ENCODE peak calls at places on chromosomes 1 and 21, in eight cellular contexts. One of them, this sample, is unnamed.

GRCh38 chr21:26070822-26071425 is 99.6 kb downstream of the APP start:
- DNase-seq in thoracic aorta: no peak
- DNase-seq in astrocyte of the spinal cord: peak; percentile 64
- DNase-seq in WTC11: no peak
- DNase-seq in GM13976: no peak
- DNase-seq in CD8-positive, alpha-beta T cell: peak; percentile 27
- DNase-seq in upper lobe of right lung: no peak
- DNase-seq in fibroblast of pulmonary artery: peak; percentile 55
- DNase-seq in this sample: peak; percentile 4

GRCh38 chr1:212284332-212284743 is 872 bp upstream of the PPP2R5A start:
- DNase-seq in upper lobe of right lung: no peak
- DNase-seq in GM13976: no peak
- DNase-seq in astrocyte of the spinal cord: peak; percentile 30
- DNase-seq in fibroblast of pulmonary artery: peak; percentile 43
- DNase-seq in WTC11: no peak
- DNase-seq in CD8-positive, alpha-beta T cell: no peak
- DNase-seq in thoracic aorta: no peak
- DNase-seq in this sample: no peak

GRCh38 chr21:26587621-26588260 is 14.7 kb upstream of the CYYR1 start:
- DNase-seq in upper lobe of right lung: no peak
- DNase-seq in GM13976: no peak
- DNase-seq in thoracic aorta: no peak
- DNase-seq in CD8-positive, alpha-beta T cell: no peak
- DNase-seq in fibroblast of pulmonary artery: peak; percentile 77
- DNase-seq in astrocyte of the spinal cord: peak; percentile 41
- DNase-seq in WTC11: no peak
- DNase-seq in this sample: no peak

GRCh38 chr1:212967767-212968166 is 17.4 kb downstream of the VASH2 start:
- DNase-seq in astrocyte of the spinal cord: peak; percentile 33
- DNase-seq in WTC11: peak; percentile 47
- DNase-seq in GM13976: no peak
- DNase-seq in thoracic aorta: no peak
- DNase-seq in CD8-positive, alpha-beta T cell: no peak
- DNase-seq in fibroblast of pulmonary artery: peak; percentile 43
- DNase-seq in upper lobe of right lung: no peak
- DNase-seq in this sample: no peak

GRCh38 chr1:33342041-33342723 is 21.3 kb upstream of the A3GALT2 start:
- DNase-seq in WTC11: peak; percentile 46
- DNase-seq in thoracic aorta: no peak
- DNase-seq in CD8-positive, alpha-beta T cell: no peak
- DNase-seq in fibroblast of pulmonary artery: peak; percentile 98
- DNase-seq in GM13976: no peak
- DNase-seq in upper lobe of right lung: no peak
- DNase-seq in astrocyte of the spinal cord: peak; percentile 98
- DNase-seq in this sample: peak; percentile 31

GRCh38 chr1:229148041-229148671 is 122.8 kb upstream of the RAB4A start:
- DNase-seq in GM13976: no peak
- DNase-seq in CD8-positive, alpha-beta T cell: no peak
- DNase-seq in thoracic aorta: no peak
- DNase-seq in upper lobe of right lung: no peak
- DNase-seq in astrocyte of the spinal cord: no peak
- DNase-seq in WTC11: peak; percentile 41
- DNase-seq in fibroblast of pulmonary artery: peak; percentile 38
- DNase-seq in this sample: no peak

GRCh38 chr1:109910123-109910962 is at the start of gene CSF1:
- DNase-seq in fibroblast of pulmonary artery: peak; percentile 95
- DNase-seq in GM13976: peak; percentile 84
- DNase-seq in WTC11: peak; percentile 55
- DNase-seq in CD8-positive, alpha-beta T cell: peak; percentile 58
- DNase-seq in upper lobe of right lung: peak; percentile 88
- DNase-seq in astrocyte of the spinal cord: peak; percentile 88
- DNase-seq in thoracic aorta: peak; percentile 55
- DNase-seq in this sample: peak; percentile 73

GRCh38 chr1:167634435-167634834 is 4.4 kb downstream of the RCSD1 start:
- DNase-seq in upper lobe of right lung: no peak
- DNase-seq in WTC11: no peak
- DNase-seq in GM13976: no peak
- DNase-seq in fibroblast of pulmonary artery: no peak
- DNase-seq in thoracic aorta: no peak
- DNase-seq in CD8-positive, alpha-beta T cell: no peak
- DNase-seq in astrocyte of the spinal cord: no peak
- DNase-seq in this sample: no peak

GRCh38 chr1:3634059-3634800 is 9.4 kb downstream of the TPRG1L start:
- DNase-seq in WTC11: peak; percentile 6
- DNase-seq in GM13976: no peak
- DNase-seq in astrocyte of the spinal cord: no peak
- DNase-seq in upper lobe of right lung: no peak
- DNase-seq in CD8-positive, alpha-beta T cell: no peak
- DNase-seq in fibroblast of pulmonary artery: no peak
- DNase-seq in thoracic aorta: no peak
- DNase-seq in this sample: no peak

GRCh38 chr1:234960722-234961467 is 167.7 kb downstream of the TOMM20 start:
- DNase-seq in thoracic aorta: no peak
- DNase-seq in upper lobe of right lung: no peak
- DNase-seq in GM13976: no peak
- DNase-seq in CD8-positive, alpha-beta T cell: no peak
- DNase-seq in fibroblast of pulmonary artery: peak; percentile 83
- DNase-seq in astrocyte of the spinal cord: peak; percentile 57
- DNase-seq in WTC11: no peak
- DNase-seq in this sample: no peak

GRCh38 chr1:228344631-228345072 is 62.0 kb downstream of the TRIM11 start:
- DNase-seq in upper lobe of right lung: no peak
- DNase-seq in GM13976: no peak
- DNase-seq in fibroblast of pulmonary artery: no peak
- DNase-seq in astrocyte of the spinal cord: no peak
- DNase-seq in CD8-positive, alpha-beta T cell: no peak
- DNase-seq in WTC11: no peak
- DNase-seq in thoracic aorta: no peak
- DNase-seq in this sample: peak; percentile 1

GRCh38 chr1:2358651-2359640 is 32.4 kb downstream of the MORN1 start:
- DNase-seq in GM13976: no peak
- DNase-seq in thoracic aorta: no peak
- DNase-seq in fibroblast of pulmonary artery: no peak
- DNase-seq in astrocyte of the spinal cord: no peak
- DNase-seq in CD8-positive, alpha-beta T cell: peak; percentile 12
- DNase-seq in upper lobe of right lung: peak; percentile 54
- DNase-seq in WTC11: no peak
- DNase-seq in this sample: no peak

GRCh38 chr1:203351037-203351625 is at the start of gene FMOD:
- DNase-seq in GM13976: no peak
- DNase-seq in CD8-positive, alpha-beta T cell: no peak
- DNase-seq in thoracic aorta: peak; percentile 13
- DNase-seq in fibroblast of pulmonary artery: peak; percentile 76
- DNase-seq in WTC11: peak; percentile 49
- DNase-seq in upper lobe of right lung: no peak
- DNase-seq in astrocyte of the spinal cord: no peak
- DNase-seq in this sample: no peak

GRCh38 chr21:41611441-41611840 is 103.5 kb upstream of the TMPRSS2 start:
- DNase-seq in thoracic aorta: no peak
- DNase-seq in upper lobe of right lung: peak; percentile 40
- DNase-seq in fibroblast of pulmonary artery: no peak
- DNase-seq in astrocyte of the spinal cord: no peak
- DNase-seq in WTC11: no peak
- DNase-seq in GM13976: no peak
- DNase-seq in CD8-positive, alpha-beta T cell: no peak
- DNase-seq in this sample: no peak

GRCh38 chr1:11204396-11205190 is 15.4 kb downstream of the ANGPTL7 start:
- DNase-seq in WTC11: no peak
- DNase-seq in thoracic aorta: no peak
- DNase-seq in upper lobe of right lung: no peak
- DNase-seq in fibroblast of pulmonary artery: no peak
- DNase-seq in astrocyte of the spinal cord: no peak
- DNase-seq in GM13976: no peak
- DNase-seq in CD8-positive, alpha-beta T cell: no peak
- DNase-seq in this sample: no peak

GRCh38 chr1:111164151-111164550 is 24.1 kb downstream of the CEPT1 start:
- DNase-seq in thoracic aorta: no peak
- DNase-seq in upper lobe of right lung: no peak
- DNase-seq in CD8-positive, alpha-beta T cell: no peak
- DNase-seq in astrocyte of the spinal cord: no peak
- DNase-seq in WTC11: no peak
- DNase-seq in GM13976: no peak
- DNase-seq in fibroblast of pulmonary artery: no peak
- DNase-seq in this sample: no peak
- TF ChIP-seq CTCF in thoracic aorta: no peak
- TF ChIP-seq CTCF in upper lobe of right lung: no peak
- TF ChIP-seq CTCF in CD8-positive, alpha-beta T cell: no peak
- TF ChIP-seq CTCF in astrocyte of the spinal cord: no peak
- TF ChIP-seq CTCF in WTC11: no peak
- TF ChIP-seq CTCF in GM13976: no peak
- TF ChIP-seq CTCF in fibroblast of pulmonary artery: no peak
- TF ChIP-seq CTCF in this sample: no peak

GRCh38 chr1:150092180-150092791 is 24.7 kb downstream of the VPS45 start:
- DNase-seq in astrocyte of the spinal cord: no peak
- DNase-seq in WTC11: no peak
- DNase-seq in upper lobe of right lung: no peak
- DNase-seq in GM13976: no peak
- DNase-seq in CD8-positive, alpha-beta T cell: no peak
- DNase-seq in thoracic aorta: no peak
- DNase-seq in fibroblast of pulmonary artery: no peak
- DNase-seq in this sample: no peak
- TF ChIP-seq CTCF in astrocyte of the spinal cord: no peak
- TF ChIP-seq CTCF in WTC11: no peak
- TF ChIP-seq CTCF in upper lobe of right lung: no peak
- TF ChIP-seq CTCF in GM13976: no peak
- TF ChIP-seq CTCF in CD8-positive, alpha-beta T cell: no peak
- TF ChIP-seq CTCF in thoracic aorta: no peak
- TF ChIP-seq CTCF in fibroblast of pulmonary artery: no peak
- TF ChIP-seq CTCF in this sample: no peak

GRCh38 chr1:31687601-31688000 is 16.2 kb downstream of the COL16A1 start:
- DNase-seq in WTC11: no peak
- DNase-seq in GM13976: no peak
- DNase-seq in CD8-positive, alpha-beta T cell: no peak
- DNase-seq in fibroblast of pulmonary artery: no peak
- DNase-seq in astrocyte of the spinal cord: no peak
- DNase-seq in thoracic aorta: no peak
- DNase-seq in upper lobe of right lung: no peak
- DNase-seq in this sample: no peak

GRCh38 chr1:31688233-31688918 is 15.4 kb downstream of the COL16A1 start:
- DNase-seq in CD8-positive, alpha-beta T cell: no peak
- DNase-seq in fibroblast of pulmonary artery: no peak
- DNase-seq in GM13976: no peak
- DNase-seq in WTC11: no peak
- DNase-seq in astrocyte of the spinal cord: no peak
- DNase-seq in thoracic aorta: no peak
- DNase-seq in upper lobe of right lung: no peak
- DNase-seq in this sample: no peak

GRCh38 chr1:31679676-31680230 is 24.1 kb downstream of the COL16A1 start:
- DNase-seq in CD8-positive, alpha-beta T cell: no peak
- DNase-seq in GM13976: no peak
- DNase-seq in upper lobe of right lung: no peak
- DNase-seq in WTC11: no peak
- DNase-seq in thoracic aorta: no peak
- DNase-seq in astrocyte of the spinal cord: no peak
- DNase-seq in fibroblast of pulmonary artery: no peak
- DNase-seq in this sample: no peak

GRCh38 chr1:31681421-31681820 is 22.4 kb downstream of the COL16A1 start:
- DNase-seq in WTC11: no peak
- DNase-seq in GM13976: no peak
- DNase-seq in CD8-positive, alpha-beta T cell: no peak
- DNase-seq in upper lobe of right lung: no peak
- DNase-seq in thoracic aorta: no peak
- DNase-seq in fibroblast of pulmonary artery: no peak
- DNase-seq in astrocyte of the spinal cord: no peak
- DNase-seq in this sample: no peak

DNA sequence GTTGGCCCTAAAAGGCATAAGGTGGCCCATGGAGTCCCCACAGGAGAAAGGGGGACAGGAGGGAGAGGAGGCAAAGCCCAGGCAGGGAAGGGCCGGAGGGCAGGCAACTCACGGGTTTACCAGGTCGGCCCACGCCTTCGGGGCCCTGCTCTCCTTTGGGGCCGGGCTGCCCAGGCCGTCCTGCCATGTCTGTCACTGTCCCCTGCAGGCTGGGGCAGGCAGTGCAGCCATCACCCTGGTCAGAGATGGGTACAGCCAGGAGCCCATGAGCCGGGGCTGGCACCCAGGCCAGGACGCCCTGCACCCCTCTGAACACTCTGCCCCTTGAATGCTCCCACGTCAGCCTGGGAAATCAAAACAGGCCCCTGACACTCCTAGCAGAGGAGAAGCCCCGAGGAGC is 19.8 kb downstream of the COL16A1 start:
- DNase-seq in fibroblast of pulmonary artery: no peak
- DNase-seq in GM13976: peak; percentile 63
- DNase-seq in thoracic aorta: no peak
- DNase-seq in upper lobe of right lung: no peak
- DNase-seq in CD8-positive, alpha-beta T cell: no peak
- DNase-seq in astrocyte of the spinal cord: no peak
- DNase-seq in WTC11: peak; percentile 81
- DNase-seq in this sample: no peak
- TF ChIP-seq CTCF in fibroblast of pulmonary artery: peak; percentile 25
- TF ChIP-seq CTCF in GM13976: peak; percentile 23
- TF ChIP-seq CTCF in thoracic aorta: peak; percentile 14
- TF ChIP-seq CTCF in upper lobe of right lung: peak; percentile 28
- TF ChIP-seq CTCF in CD8-positive, alpha-beta T cell: peak; percentile 19
- TF ChIP-seq CTCF in astrocyte of the spinal cord: peak; percentile 44
- TF ChIP-seq CTCF in WTC11: peak; percentile 54
- TF ChIP-seq CTCF in this sample: peak; percentile 69

DNA sequence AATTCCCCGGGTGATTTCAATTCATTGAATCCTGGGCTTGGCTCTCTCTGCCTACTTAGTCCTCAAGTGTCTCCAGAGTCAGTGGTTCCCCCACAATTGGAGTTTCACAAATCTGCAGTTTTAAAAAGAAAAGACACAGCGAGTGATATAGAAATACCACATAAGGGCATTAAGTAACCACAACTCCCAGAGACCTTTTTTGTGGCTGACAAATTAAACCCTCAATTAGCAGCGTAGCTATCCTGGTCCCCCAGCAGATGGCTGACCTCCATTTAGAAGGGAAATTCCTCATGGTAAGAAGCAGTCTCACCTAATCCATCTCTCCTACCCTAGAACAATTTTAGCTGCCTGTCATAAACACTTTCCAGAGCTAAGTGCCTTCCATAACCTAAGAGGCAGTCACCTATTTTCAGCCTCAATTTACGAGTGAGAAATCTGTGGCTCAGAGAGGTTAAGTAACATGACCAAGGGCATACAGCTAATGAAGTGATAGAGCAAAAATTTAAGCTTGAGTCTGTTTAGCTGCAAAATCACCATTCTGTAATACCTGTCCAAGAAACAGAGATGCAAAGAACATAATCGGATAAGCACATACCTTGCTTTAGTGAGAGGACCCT is 56.0 kb upstream of the NBPF3 start:
- DNase-seq in GM13976: no peak
- DNase-seq in fibroblast of pulmonary artery: no peak
- DNase-seq in CD8-positive, alpha-beta T cell: no peak
- DNase-seq in upper lobe of right lung: no peak
- DNase-seq in thoracic aorta: no peak
- DNase-seq in WTC11: no peak
- DNase-seq in astrocyte of the spinal cord: no peak
- DNase-seq in this sample: peak; percentile 26
- TF ChIP-seq CTCF in GM13976: no peak
- TF ChIP-seq CTCF in fibroblast of pulmonary artery: no peak
- TF ChIP-seq CTCF in CD8-positive, alpha-beta T cell: no peak
- TF ChIP-seq CTCF in upper lobe of right lung: no peak
- TF ChIP-seq CTCF in thoracic aorta: no peak
- TF ChIP-seq CTCF in WTC11: no peak
- TF ChIP-seq CTCF in astrocyte of the spinal cord: no peak
- TF ChIP-seq CTCF in this sample: no peak

GRCh38 chr1:239952348-239953307 is 139.1 kb upstream of the FMN2 start:
- DNase-seq in thoracic aorta: no peak
- DNase-seq in GM13976: no peak
- DNase-seq in WTC11: peak; percentile 60
- DNase-seq in astrocyte of the spinal cord: no peak
- DNase-seq in fibroblast of pulmonary artery: no peak
- DNase-seq in CD8-positive, alpha-beta T cell: no peak
- DNase-seq in upper lobe of right lung: no peak
- DNase-seq in this sample: no peak
- TF ChIP-seq CTCF in thoracic aorta: peak; percentile 29
- TF ChIP-seq CTCF in GM13976: no peak
- TF ChIP-seq CTCF in WTC11: peak; percentile 59
- TF ChIP-seq CTCF in astrocyte of the spinal cord: peak; percentile 56
- TF ChIP-seq CTCF in fibroblast of pulmonary artery: peak; percentile 23
- TF ChIP-seq CTCF in CD8-positive, alpha-beta T cell: peak; percentile 33
- TF ChIP-seq CTCF in upper lobe of right lung: peak; percentile 44
- TF ChIP-seq CTCF in this sample: peak; percentile 40

This sample was measured in GM06990.